ENCODE peak calls at places on chromosome 5, in seven cellular contexts. A is uterus, T is dorsolateral prefrontal cortex, Y is A549, J is OCI-LY7, G is DND-41, H is ovary. V is an unnamed sample.

GRCh38 chr5:178740926-178741325 is 10.5 kb upstream of the ZNF354A start:
- DNase-seq in T (no peak), Y (no peak), G (no peak), J (no peak), A (no peak), H (no peak), V (no peak)

GRCh38 chr5:31664566-31664965 is 25.6 kb downstream of the PDZD2 start:
- DNase-seq in Y (peak; percentile 74), T (no peak), G (peak; percentile 6), H (no peak), J (peak; percentile 30), A (no peak), V (no peak)

GRCh38 chr5:50967388-50968039 is 301.1 kb downstream of the PARP8 start:
- DNase-seq in G (no peak), J (no peak), A (no peak), H (no peak), Y (no peak), T (no peak), V (no peak)

GRCh38 chr5:80234311-80234948 is 21.4 kb downstream of the SERINC5 start:
- DNase-seq in H (no peak), J (no peak), T (no peak), G (no peak), Y (no peak), A (no peak), V (no peak)

GRCh38 chr5:9507974-9508373 is 37.9 kb downstream of the SEMA5A start:
- DNase-seq in T (no peak), A (no peak), H (no peak), Y (no peak), G (no peak), J (no peak), V (no peak)

GRCh38 chr5:43422143-43422542 is 10.0 kb upstream of the CCL28 start:
- DNase-seq in T (no peak), Y (no peak), J (no peak), G (no peak), H (no peak), A (no peak), V (no peak)

GRCh38 chr5:177434437-177434836 is 8.0 kb downstream of the GRK6 start:
- DNase-seq in A (no peak), T (no peak), G (no peak), J (no peak), Y (no peak), H (no peak), V (no peak)

GRCh38 chr5:146032911-146033310 is 72.5 kb downstream of the PLAC8L1 start:
- DNase-seq in G (no peak), T (no peak), H (no peak), J (no peak), Y (no peak), A (no peak), V (no peak)

GRCh38 chr5:192970-193831 is 1.9 kb downstream of the LRRC14B start:
- DNase-seq in J (no peak), Y (no peak), T (no peak), H (peak; percentile 40), G (no peak), A (no peak), V (peak; percentile 67)

GRCh38 chr5:156815988-156816599 is 34.0 kb upstream of the PPP1R2B start:
- DNase-seq in J (peak; percentile 61), H (no peak), Y (peak; percentile 44), G (peak; percentile 10), T (no peak), A (no peak), V (no peak)

GRCh38 chr5:157761690-157762611 is 18.4 kb downstream of the LSM11 start:
- DNase-seq in G (peak; percentile 43), T (no peak), H (no peak), Y (peak; percentile 67), A (no peak), J (peak; percentile 79), V (no peak)

GRCh38 chr5:133534566-133534965 is 77.8 kb downstream of the FSTL4 start:
- DNase-seq in Y (no peak), G (no peak), A (no peak), H (no peak), T (no peak), J (no peak), V (no peak)

GRCh38 chr5:54905246-54905770 is 80.1 kb downstream of the ESM1 start:
- DNase-seq in A (no peak), T (no peak), Y (no peak), J (no peak), H (no peak), G (no peak), V (no peak)

GRCh38 chr5:53983568-53984465 is 326.6 kb downstream of the ARL15 start:
- DNase-seq in T (no peak), H (no peak), J (no peak), G (no peak), A (no peak), Y (peak; percentile 3), V (no peak)

GRCh38 chr5:143955140-143955539 is 143.2 kb downstream of the HMHB1 start:
- DNase-seq in A (no peak), Y (no peak), G (no peak), T (no peak), J (no peak), H (no peak), V (no peak)

GRCh38 chr5:134818776-134819175 is 27.0 kb upstream of the C5orf24 start:
- DNase-seq in G (no peak), Y (no peak), J (no peak), T (no peak), A (no peak), H (no peak), V (no peak)

GRCh38 chr5:124808842-124809268 is 62.4 kb upstream of the ZNF608 start:
- DNase-seq in G (no peak), T (no peak), H (no peak), Y (no peak), J (no peak), A (no peak), V (no peak)

GRCh38 chr5:124806026-124806856 is 59.8 kb upstream of the ZNF608 start:
- DNase-seq in T (peak; percentile 52), G (no peak), H (peak; percentile 83), A (peak; percentile 74), Y (peak; percentile 25), J (no peak), V (peak; percentile 90)

GRCh38 chr5:124810420-124810819 is 64.0 kb upstream of the ZNF608 start:
- DNase-seq in H (no peak), J (no peak), T (no peak), Y (no peak), G (no peak), A (no peak), V (no peak)

GRCh38 chr5:124803617-124804331 is 57.3 kb upstream of the ZNF608 start:
- DNase-seq in G (no peak), Y (no peak), A (no peak), T (no peak), H (no peak), J (no peak), V (no peak)

GRCh38 chr5:124806857-124807196 is 60.4 kb upstream of the ZNF608 start:
- DNase-seq in G (no peak), Y (no peak), J (no peak), H (no peak), A (no peak), T (no peak), V (no peak)
- H3K27ac ChIP-seq in G (no peak overlapping the region), Y (no peak overlapping the region), J (no peak overlapping the region), H (no peak overlapping the region), A (no peak overlapping the region), T (no peak overlapping the region), V (no peak overlapping the region)

DNA sequence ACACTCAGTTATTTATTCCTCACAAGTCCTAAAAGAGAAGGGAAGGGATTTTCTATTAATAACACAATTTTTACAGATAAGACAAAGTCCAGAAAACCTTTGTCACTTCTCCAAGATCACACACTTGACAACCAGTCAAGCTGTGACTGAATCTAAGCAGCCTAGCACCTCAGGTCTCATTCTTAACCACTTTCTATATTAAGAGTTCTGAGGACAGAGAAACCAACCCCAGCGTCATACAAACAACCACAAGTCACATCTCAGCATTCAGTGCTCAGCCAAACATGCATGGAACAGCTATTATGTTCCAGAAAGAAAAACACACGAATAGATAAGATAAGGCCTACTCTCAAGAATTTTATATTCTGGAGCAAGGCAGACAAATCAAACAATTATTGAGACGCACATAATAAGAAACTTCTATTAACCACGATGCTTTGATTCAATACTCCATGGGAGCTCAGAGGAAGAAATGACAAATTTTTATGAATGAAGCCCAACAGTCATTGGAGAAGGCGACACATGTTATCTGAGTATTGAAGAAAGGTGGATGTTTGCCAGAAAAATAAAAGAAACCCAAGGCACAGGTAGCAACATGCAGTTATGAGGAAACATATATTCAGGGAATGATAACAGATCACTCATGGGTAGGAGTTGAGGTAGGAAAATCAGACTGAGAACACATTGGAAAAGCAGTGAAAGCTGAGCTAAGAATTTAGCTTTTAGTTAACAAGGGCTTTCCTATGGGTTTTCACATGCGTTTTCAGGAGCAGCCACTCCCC is 113.1 kb downstream of the HTR4 start:
- DNase-seq in G (no peak), Y (no peak), A (no peak), H (no peak), T (no peak), J (no peak), V (no peak)
- H3K4me3 ChIP-seq in G (no peak overlapping the region), Y (no peak overlapping the region), A (no peak overlapping the region), H (no peak overlapping the region), T (no peak overlapping the region), J (no peak overlapping the region), V (no peak overlapping the region)

GRCh38 chr5:171647043-171647899 is 138.3 kb upstream of the SMIM23 start:
- DNase-seq in G (peak; percentile 10), J (no peak), Y (peak; percentile 45), A (no peak), T (no peak), H (no peak), V (no peak)
- TF ChIP-seq CTCF in G (no peak), J (no peak), Y (no peak), A (no peak), T (no peak), H (no peak), V (no peak)

DNA sequence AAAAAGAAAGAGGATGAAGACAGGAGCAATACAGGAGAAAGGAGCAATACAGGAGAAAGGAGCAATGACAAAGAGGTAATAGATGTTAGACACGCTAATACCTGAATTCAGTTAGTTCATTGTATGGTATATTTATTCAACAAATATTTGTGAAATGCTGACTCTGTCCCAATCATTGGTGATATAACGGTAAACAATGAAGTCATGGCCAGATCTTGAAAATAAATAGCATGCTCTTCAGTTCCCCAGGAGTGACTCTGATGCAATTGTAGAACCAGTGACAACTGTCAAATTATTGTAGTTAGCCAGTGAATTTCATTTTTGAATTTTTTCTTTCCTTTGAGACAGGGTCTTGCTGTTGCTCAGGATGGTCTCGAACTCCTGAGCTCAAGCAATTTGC is 48.0 kb upstream of the SPINK14 start:
- DNase-seq in Y (no peak), J (no peak), H (no peak), T (no peak), A (no peak), G (no peak), V (no peak)
- H3K27ac ChIP-seq in Y (no peak overlapping the region), J (no peak overlapping the region), H (no peak overlapping the region), T (no peak overlapping the region), A (no peak overlapping the region), G (no peak overlapping the region), V (no peak overlapping the region)

GRCh38 chr5:2293906-2294305 is 411.2 kb upstream of the IRX4 start:
- DNase-seq in J (no peak), G (no peak), A (no peak), T (no peak), H (no peak), Y (no peak), V (peak; percentile 8)
- H3K4me3 ChIP-seq in J (no peak overlapping the region), G (no peak overlapping the region), A (no peak overlapping the region), T (no peak overlapping the region), H (no peak overlapping the region), Y (no peak overlapping the region), V (no peak overlapping the region)